ENCODE peak calls at places on chromosomes 7 and 10, in seven cellular contexts. C is bronchial epithelial cell, N is Caco-2, R is IMR-90, I is thoracic aorta, U is PC-9, M is lower lobe of right lung. H is an unnamed sample.

GRCh38 chr7:122298131-122298530 is 6.4 kb downstream of the FEZF1 start:
- DNase-seq in I (no peak), N (no peak), U (no peak), C (no peak), R (no peak), M (no peak), H (no peak)

GRCh38 chr10:127275793-127276415 is 79.5 kb upstream of the INSYN2A start:
- DNase-seq in U (no peak), R (no peak), N (no peak), C (no peak), I (no peak), M (no peak), H (no peak)

GRCh38 chr7:130961128-130961601 is 227.2 kb upstream of the KLF14 start:
- DNase-seq in I (no peak), U (no peak), M (no peak), R (peak; percentile 77), C (peak; percentile 79), N (no peak), H (no peak)

GRCh38 chr7:139482662-139483466 is 609 bp downstream of the KLRG2 start:
- DNase-seq in C (no peak), I (no peak), R (no peak), M (peak; percentile 52), N (peak; percentile 53), U (no peak), H (peak; percentile 86)

GRCh38 chr10:12721334-12721733 is 280.2 kb downstream of the CCDC3 start:
- DNase-seq in C (peak; percentile 76), U (no peak), I (no peak), N (no peak), R (no peak), M (no peak), H (no peak)

GRCh38 chr10:7233259-7233991 is 177.4 kb downstream of the SFMBT2 start:
- DNase-seq in M (no peak), R (no peak), U (peak; percentile 47), N (peak; percentile 63), C (peak; percentile 10), I (no peak), H (no peak)

GRCh38 chr7:154610903-154611302 is 392.0 kb downstream of the PAXIP1 start:
- DNase-seq in M (no peak), N (no peak), I (no peak), C (no peak), U (no peak), R (no peak), H (no peak)

GRCh38 chr10:63935705-63936104 is 414.5 kb downstream of the REEP3 start:
- DNase-seq in U (no peak), N (peak; percentile 24), R (no peak), I (no peak), M (no peak), C (peak; percentile 18), H (no peak)

GRCh38 chr10:67772894-67773511 is 65.0 kb downstream of the DNAJC12 start:
- DNase-seq in C (no peak), U (no peak), R (peak; percentile 55), M (no peak), N (no peak), I (no peak), H (no peak)

GRCh38 chr10:123000155-123000554 is 8.4 kb downstream of the IKZF5 start:
- DNase-seq in M (no peak), N (no peak), C (no peak), R (no peak), U (no peak), I (no peak), H (no peak)
- H3K36me3 ChIP-seq in M (peaks cover 32% of the 10 kb centered on the region), N (no peaks in the 10 kb centered on the region), C (peaks cover 12% of the 10 kb centered on the region), R (peaks cover 9% of the 10 kb centered on the region), U (no peaks in the 10 kb centered on the region), I (peaks cover 7% of the 10 kb centered on the region), H (peaks cover 12% of the 10 kb centered on the region)

GRCh38 chr7:92528188-92528957 is at the start of the genes PEX1 and RBM48:
- DNase-seq in M (peak; percentile 97), R (peak; percentile 99), U (peak; percentile 99), I (peak; percentile 84), N (peak; percentile 97), C (peak; percentile 99), H (peak; percentile 99)
- TF ChIP-seq CTCF in M (peak; percentile 43), R (peak; percentile 49), U (peak; percentile 50), I (peak; percentile 9), N (peak; percentile 58), C (peak; percentile 29), H (peak; percentile 38)

GRCh38 chr7:22812350-22812749 is 10.3 kb downstream of the TOMM7 start:
- DNase-seq in M (no peak), I (no peak), C (no peak), U (no peak), R (no peak), N (no peak), H (no peak)
- H3K36me3 ChIP-seq in M (peaks cover 63% of the 10 kb centered on the region), I (peaks cover 34% of the 10 kb centered on the region), C (peaks cover 3% of the 10 kb centered on the region), U (peaks cover 38% of the 10 kb centered on the region), R (peaks cover 16% of the 10 kb centered on the region), N (no peaks in the 10 kb centered on the region), H (peaks cover 57% of the 10 kb centered on the region)

DNA sequence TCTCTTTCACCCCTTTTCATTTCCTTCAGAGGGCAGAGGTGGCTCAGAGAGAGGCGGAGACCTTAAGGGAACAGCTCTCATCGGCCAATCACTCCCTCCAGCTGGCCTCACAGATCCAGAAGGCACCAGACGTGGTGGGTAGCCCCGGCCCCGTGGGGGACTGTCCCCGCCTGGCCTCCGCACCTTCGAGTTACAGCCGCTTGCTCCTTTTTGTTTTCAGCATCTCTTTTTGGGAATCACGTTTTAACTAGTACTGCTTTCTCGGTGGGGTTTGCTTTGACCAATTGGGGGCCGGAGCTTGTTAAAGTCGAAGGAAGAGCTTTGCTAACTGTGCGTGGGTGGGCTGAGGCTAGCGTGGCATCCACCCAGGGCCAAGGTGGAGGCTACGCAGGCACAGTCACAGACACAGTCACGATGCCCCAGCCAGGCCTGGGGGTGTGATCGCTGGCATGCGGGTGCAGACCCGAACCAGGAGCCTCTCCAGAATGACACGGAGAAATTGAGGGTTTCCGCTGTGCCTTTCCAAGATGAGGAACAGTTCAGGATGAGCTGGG is 116.2 kb upstream of the SH2B2 start:
- DNase-seq in R (no peak), C (no peak), M (no peak), U (no peak), N (no peak), I (no peak), H (no peak)
- TF ChIP-seq CTCF in R (no peak), C (no peak), M (no peak), U (no peak), N (no peak), I (no peak), H (no peak)